ENCODE peak calls at places on chromosomes 7 and 10, in eight cellular contexts. One of them, this sample, is unnamed.

GRCh38 chr10:35640951-35641429 is 1.1 kb downstream of the FZD8 start:
- DNase-seq in iPS DF 6.9: no peak
- DNase-seq in uterus: peak
- DNase-seq in esophagus muscularis mucosa: no peak
- DNase-seq in CD8-positive, alpha-beta memory T cell: no peak
- DNase-seq in fibroblast of lung: peak
- DNase-seq in mesenchymal stem cell: peak
- DNase-seq in endothelial cell of umbilical vein: peak
- DNase-seq in this sample: peak

GRCh38 chr10:76115471-76116155 is 684.2 kb downstream of the LRMDA start:
- DNase-seq in iPS DF 6.9: no peak
- DNase-seq in uterus: no peak
- DNase-seq in esophagus muscularis mucosa: no peak
- DNase-seq in CD8-positive, alpha-beta memory T cell: no peak
- DNase-seq in fibroblast of lung: peak
- DNase-seq in mesenchymal stem cell: no peak
- DNase-seq in endothelial cell of umbilical vein: no peak
- DNase-seq in this sample: no peak

GRCh38 chr10:31687545-31688482 is 240.8 kb downstream of the ARHGAP12 start:
- DNase-seq in iPS DF 6.9: no peak
- DNase-seq in uterus: no peak
- DNase-seq in esophagus muscularis mucosa: no peak
- DNase-seq in CD8-positive, alpha-beta memory T cell: no peak
- DNase-seq in fibroblast of lung: no peak
- DNase-seq in mesenchymal stem cell: no peak
- DNase-seq in endothelial cell of umbilical vein: no peak
- DNase-seq in this sample: no peak

GRCh38 chr7:45687185-45687560 is 113.0 kb downstream of the ADCY1 start:
- DNase-seq in iPS DF 6.9: no peak
- DNase-seq in uterus: no peak
- DNase-seq in esophagus muscularis mucosa: peak
- DNase-seq in CD8-positive, alpha-beta memory T cell: no peak
- DNase-seq in fibroblast of lung: no peak
- DNase-seq in mesenchymal stem cell: no peak
- DNase-seq in endothelial cell of umbilical vein: no peak
- DNase-seq in this sample: no peak

GRCh38 chr10:48802611-48803046 is 118.0 kb downstream of the WDFY4 start:
- DNase-seq in iPS DF 6.9: no peak
- DNase-seq in uterus: no peak
- DNase-seq in esophagus muscularis mucosa: peak
- DNase-seq in CD8-positive, alpha-beta memory T cell: no peak
- DNase-seq in fibroblast of lung: no peak
- DNase-seq in mesenchymal stem cell: no peak
- DNase-seq in endothelial cell of umbilical vein: no peak
- DNase-seq in this sample: no peak

GRCh38 chr7:1136841-1137516 is 23.0 kb downstream of the ZFAND2A start:
- DNase-seq in iPS DF 6.9: no peak
- DNase-seq in uterus: no peak
- DNase-seq in esophagus muscularis mucosa: no peak
- DNase-seq in CD8-positive, alpha-beta memory T cell: no peak
- DNase-seq in fibroblast of lung: no peak
- DNase-seq in mesenchymal stem cell: peak
- DNase-seq in endothelial cell of umbilical vein: no peak
- DNase-seq in this sample: no peak

GRCh38 chr7:107201795-107202450 is 33.1 kb downstream of the HBP1 start:
- DNase-seq in iPS DF 6.9: peak
- DNase-seq in uterus: peak
- DNase-seq in esophagus muscularis mucosa: no peak
- DNase-seq in CD8-positive, alpha-beta memory T cell: no peak
- DNase-seq in fibroblast of lung: peak
- DNase-seq in mesenchymal stem cell: peak
- DNase-seq in endothelial cell of umbilical vein: peak
- DNase-seq in this sample: peak

GRCh38 chr10:75099952-75100763 is 11.3 kb upstream of the SAMD8 start:
- DNase-seq in iPS DF 6.9: no peak
- DNase-seq in uterus: peak
- DNase-seq in esophagus muscularis mucosa: no peak
- DNase-seq in CD8-positive, alpha-beta memory T cell: peak
- DNase-seq in fibroblast of lung: peak
- DNase-seq in mesenchymal stem cell: peak
- DNase-seq in endothelial cell of umbilical vein: peak
- DNase-seq in this sample: peak

GRCh38 chr7:51031216-51031615 is 248.5 kb upstream of the GRB10 start:
- DNase-seq in iPS DF 6.9: no peak
- DNase-seq in uterus: no peak
- DNase-seq in esophagus muscularis mucosa: no peak
- DNase-seq in CD8-positive, alpha-beta memory T cell: no peak
- DNase-seq in fibroblast of lung: no peak
- DNase-seq in mesenchymal stem cell: no peak
- DNase-seq in endothelial cell of umbilical vein: no peak
- DNase-seq in this sample: no peak

GRCh38 chr7:105011771-105012502 is 2.1 kb upstream of the KMT2E start:
- DNase-seq in iPS DF 6.9: no peak
- DNase-seq in uterus: peak
- DNase-seq in esophagus muscularis mucosa: no peak
- DNase-seq in CD8-positive, alpha-beta memory T cell: peak
- DNase-seq in fibroblast of lung: no peak
- DNase-seq in mesenchymal stem cell: peak
- DNase-seq in endothelial cell of umbilical vein: no peak
- DNase-seq in this sample: no peak

GRCh38 chr7:147722119-147722518 is 868.4 kb upstream of the C7orf33 start:
- DNase-seq in iPS DF 6.9: no peak
- DNase-seq in uterus: no peak
- DNase-seq in esophagus muscularis mucosa: no peak
- DNase-seq in CD8-positive, alpha-beta memory T cell: no peak
- DNase-seq in fibroblast of lung: no peak
- DNase-seq in mesenchymal stem cell: no peak
- DNase-seq in endothelial cell of umbilical vein: no peak
- DNase-seq in this sample: no peak

GRCh38 chr7:43119371-43120069 is 7.1 kb downstream of the HECW1 start:
- DNase-seq in iPS DF 6.9: no peak
- DNase-seq in uterus: no peak
- DNase-seq in esophagus muscularis mucosa: no peak
- DNase-seq in CD8-positive, alpha-beta memory T cell: no peak
- DNase-seq in fibroblast of lung: peak
- DNase-seq in mesenchymal stem cell: peak
- DNase-seq in endothelial cell of umbilical vein: no peak
- DNase-seq in this sample: no peak

GRCh38 chr7:43873300-43873699 is 4.0 kb upstream of the MRPS24 start:
- DNase-seq in iPS DF 6.9: no peak
- DNase-seq in uterus: peak
- DNase-seq in esophagus muscularis mucosa: no peak
- DNase-seq in CD8-positive, alpha-beta memory T cell: no peak
- DNase-seq in fibroblast of lung: peak
- DNase-seq in mesenchymal stem cell: peak
- DNase-seq in endothelial cell of umbilical vein: no peak
- DNase-seq in this sample: peak

GRCh38 chr7:7321681-7322080 is 139.3 kb downstream of the C1GALT1 start:
- DNase-seq in iPS DF 6.9: no peak
- DNase-seq in uterus: no peak
- DNase-seq in esophagus muscularis mucosa: no peak
- DNase-seq in CD8-positive, alpha-beta memory T cell: no peak
- DNase-seq in fibroblast of lung: peak
- DNase-seq in mesenchymal stem cell: peak
- DNase-seq in endothelial cell of umbilical vein: no peak
- DNase-seq in this sample: no peak

GRCh38 chr10:88253-88652 is 39.2 kb upstream of the TUBB8 start:
- DNase-seq in iPS DF 6.9: no peak
- DNase-seq in uterus: no peak
- DNase-seq in esophagus muscularis mucosa: no peak
- DNase-seq in CD8-positive, alpha-beta memory T cell: no peak
- DNase-seq in fibroblast of lung: no peak
- DNase-seq in mesenchymal stem cell: no peak
- DNase-seq in endothelial cell of umbilical vein: no peak
- DNase-seq in this sample: no peak

GRCh38 chr10:30215631-30216030 is 133.4 kb downstream of the MTPAP start:
- DNase-seq in iPS DF 6.9: no peak
- DNase-seq in uterus: peak
- DNase-seq in esophagus muscularis mucosa: no peak
- DNase-seq in CD8-positive, alpha-beta memory T cell: no peak
- DNase-seq in fibroblast of lung: no peak
- DNase-seq in mesenchymal stem cell: no peak
- DNase-seq in endothelial cell of umbilical vein: no peak
- DNase-seq in this sample: peak

GRCh38 chr10:44193156-44193555 is 191.7 kb downstream of the CXCL12 start:
- DNase-seq in iPS DF 6.9: no peak
- DNase-seq in uterus: no peak
- DNase-seq in esophagus muscularis mucosa: peak
- DNase-seq in CD8-positive, alpha-beta memory T cell: no peak
- DNase-seq in fibroblast of lung: peak
- DNase-seq in mesenchymal stem cell: no peak
- DNase-seq in endothelial cell of umbilical vein: no peak
- DNase-seq in this sample: no peak

GRCh38 chr10:109915566-109915965 is 7.7 kb downstream of the XPNPEP1 start:
- DNase-seq in iPS DF 6.9: no peak
- DNase-seq in uterus: no peak
- DNase-seq in esophagus muscularis mucosa: no peak
- DNase-seq in CD8-positive, alpha-beta memory T cell: no peak
- DNase-seq in fibroblast of lung: peak
- DNase-seq in mesenchymal stem cell: peak
- DNase-seq in endothelial cell of umbilical vein: no peak
- DNase-seq in this sample: no peak

GRCh38 chr7:40638872-40639271 is 504.1 kb downstream of the SUGCT start:
- DNase-seq in iPS DF 6.9: no peak
- DNase-seq in uterus: no peak
- DNase-seq in esophagus muscularis mucosa: no peak
- DNase-seq in CD8-positive, alpha-beta memory T cell: no peak
- DNase-seq in fibroblast of lung: no peak
- DNase-seq in mesenchymal stem cell: no peak
- DNase-seq in endothelial cell of umbilical vein: no peak
- DNase-seq in this sample: no peak
- H3K27ac ChIP-seq in iPS DF 6.9: no peak
- H3K27ac ChIP-seq in uterus: no peak
- H3K27ac ChIP-seq in esophagus muscularis mucosa: no peak
- H3K27ac ChIP-seq in CD8-positive, alpha-beta memory T cell: no peak
- H3K27ac ChIP-seq in fibroblast of lung: no peak
- H3K27ac ChIP-seq in mesenchymal stem cell: no peak
- H3K27ac ChIP-seq in endothelial cell of umbilical vein: no peak
- H3K27ac ChIP-seq in this sample: no peak

DNA sequence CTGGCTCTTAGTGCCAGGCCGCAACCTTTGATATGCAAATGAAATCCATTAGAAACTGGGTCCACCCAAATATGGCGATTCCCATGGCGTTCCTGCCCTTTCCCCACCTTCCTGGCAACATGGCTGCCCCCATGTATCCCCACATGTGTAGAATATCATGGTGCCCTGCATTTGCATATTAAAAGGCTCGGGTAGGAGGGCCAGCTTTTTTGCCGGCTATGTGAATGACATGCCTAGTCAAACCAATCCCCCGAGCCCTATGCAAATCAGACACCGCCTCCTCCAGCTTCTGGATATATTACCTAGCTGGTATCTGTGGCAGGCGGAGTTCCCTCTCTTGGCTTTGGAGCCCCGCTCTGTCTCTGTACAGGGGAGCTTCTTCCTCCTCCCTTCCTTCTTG is 18.3 kb downstream of the MMS19 start:
- DNase-seq in iPS DF 6.9: peak
- DNase-seq in uterus: no peak
- DNase-seq in esophagus muscularis mucosa: no peak
- DNase-seq in CD8-positive, alpha-beta memory T cell: no peak
- DNase-seq in fibroblast of lung: no peak
- DNase-seq in mesenchymal stem cell: no peak
- DNase-seq in endothelial cell of umbilical vein: no peak
- DNase-seq in this sample: no peak
- H3K27ac ChIP-seq in iPS DF 6.9: no peak
- H3K27ac ChIP-seq in uterus: no peak
- H3K27ac ChIP-seq in esophagus muscularis mucosa: no peak
- H3K27ac ChIP-seq in CD8-positive, alpha-beta memory T cell: no peak
- H3K27ac ChIP-seq in fibroblast of lung: no peak
- H3K27ac ChIP-seq in mesenchymal stem cell: no peak
- H3K27ac ChIP-seq in endothelial cell of umbilical vein: no peak
- H3K27ac ChIP-seq in this sample: no peak

GRCh38 chr10:12847361-12847975 is 154.0 kb downstream of the CCDC3 start:
- DNase-seq in iPS DF 6.9: peak
- DNase-seq in uterus: no peak
- DNase-seq in esophagus muscularis mucosa: no peak
- DNase-seq in CD8-positive, alpha-beta memory T cell: no peak
- DNase-seq in fibroblast of lung: no peak
- DNase-seq in mesenchymal stem cell: no peak
- DNase-seq in endothelial cell of umbilical vein: no peak
- DNase-seq in this sample: no peak

GRCh38 chr10:12843296-12843945 is 158.1 kb downstream of the CCDC3 start:
- DNase-seq in iPS DF 6.9: no peak
- DNase-seq in uterus: no peak
- DNase-seq in esophagus muscularis mucosa: no peak
- DNase-seq in CD8-positive, alpha-beta memory T cell: no peak
- DNase-seq in fibroblast of lung: no peak
- DNase-seq in mesenchymal stem cell: no peak
- DNase-seq in endothelial cell of umbilical vein: no peak
- DNase-seq in this sample: no peak

GRCh38 chr10:12842310-12842709 is 159.2 kb downstream of the CCDC3 start:
- DNase-seq in iPS DF 6.9: no peak
- DNase-seq in uterus: no peak
- DNase-seq in esophagus muscularis mucosa: no peak
- DNase-seq in CD8-positive, alpha-beta memory T cell: no peak
- DNase-seq in fibroblast of lung: no peak
- DNase-seq in mesenchymal stem cell: no peak
- DNase-seq in endothelial cell of umbilical vein: no peak
- DNase-seq in this sample: no peak

GRCh38 chr10:12846718-12847117 is 154.8 kb downstream of the CCDC3 start:
- DNase-seq in iPS DF 6.9: no peak
- DNase-seq in uterus: peak
- DNase-seq in esophagus muscularis mucosa: no peak
- DNase-seq in CD8-positive, alpha-beta memory T cell: no peak
- DNase-seq in fibroblast of lung: peak
- DNase-seq in mesenchymal stem cell: peak
- DNase-seq in endothelial cell of umbilical vein: no peak
- DNase-seq in this sample: no peak

DNA sequence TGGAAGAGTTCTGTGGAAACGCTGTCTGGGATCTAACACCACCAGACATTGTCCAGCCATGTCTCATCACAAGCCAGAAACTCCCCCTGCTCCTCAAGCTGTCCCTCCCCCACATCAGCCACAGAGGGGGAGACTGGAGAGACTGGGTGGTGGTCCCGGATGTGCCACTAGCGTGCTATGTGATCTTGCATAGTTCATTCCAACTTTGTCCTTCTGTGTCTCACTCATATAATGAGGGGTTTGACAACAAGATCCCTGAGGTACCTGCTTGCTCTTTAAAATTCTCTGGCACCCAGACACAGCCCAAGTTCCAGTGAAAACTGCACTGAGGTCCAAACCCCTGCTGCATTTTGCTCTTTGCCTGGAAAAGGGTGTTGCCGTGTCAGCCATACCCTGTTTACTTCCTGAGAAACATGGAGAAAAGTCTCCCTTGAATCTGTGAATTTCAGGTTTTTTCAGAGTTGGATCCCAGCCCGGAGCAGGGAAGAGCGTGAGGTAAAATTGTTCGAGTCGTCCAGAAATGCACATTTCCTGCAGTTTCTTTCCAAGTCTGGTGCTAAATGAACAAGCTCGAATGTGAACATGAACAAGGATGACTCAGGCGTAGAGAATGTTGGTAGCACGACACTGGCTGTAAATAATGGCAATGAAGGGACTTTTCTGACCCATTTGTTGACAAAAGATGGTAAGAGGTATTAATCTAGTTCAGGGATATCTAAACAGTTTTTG is 156.6 kb downstream of the CCDC3 start:
- DNase-seq in iPS DF 6.9: no peak
- DNase-seq in uterus: peak
- DNase-seq in esophagus muscularis mucosa: no peak
- DNase-seq in CD8-positive, alpha-beta memory T cell: no peak
- DNase-seq in fibroblast of lung: peak
- DNase-seq in mesenchymal stem cell: peak
- DNase-seq in endothelial cell of umbilical vein: peak
- DNase-seq in this sample: no peak
- H3K27ac ChIP-seq in iPS DF 6.9: no peak
- H3K27ac ChIP-seq in uterus: peak
- H3K27ac ChIP-seq in esophagus muscularis mucosa: peak
- H3K27ac ChIP-seq in CD8-positive, alpha-beta memory T cell: no peak
- H3K27ac ChIP-seq in fibroblast of lung: no peak
- H3K27ac ChIP-seq in mesenchymal stem cell: peak
- H3K27ac ChIP-seq in endothelial cell of umbilical vein: peak
- H3K27ac ChIP-seq in this sample: no peak

GRCh38 chr10:113970641-113971040 is 73.0 kb upstream of the ADRB1 start:
- DNase-seq in iPS DF 6.9: no peak
- DNase-seq in uterus: no peak
- DNase-seq in esophagus muscularis mucosa: no peak
- DNase-seq in CD8-positive, alpha-beta memory T cell: no peak
- DNase-seq in fibroblast of lung: no peak
- DNase-seq in mesenchymal stem cell: no peak
- DNase-seq in endothelial cell of umbilical vein: no peak
- DNase-seq in this sample: no peak
- H3K27ac ChIP-seq in iPS DF 6.9: no peak
- H3K27ac ChIP-seq in uterus: no peak
- H3K27ac ChIP-seq in esophagus muscularis mucosa: no peak
- H3K27ac ChIP-seq in CD8-positive, alpha-beta memory T cell: no peak
- H3K27ac ChIP-seq in fibroblast of lung: no peak
- H3K27ac ChIP-seq in mesenchymal stem cell: no peak
- H3K27ac ChIP-seq in endothelial cell of umbilical vein: no peak
- H3K27ac ChIP-seq in this sample: no peak

This sample was measured in psoas muscle.